ENCODE peak calls at places on chromosome 7, in four cellular contexts. O is heart left ventricle, P is left ventricle myocardium superior, M is A549. W is an unnamed sample.

GRCh38 chr7:36291387-36292316 is 98.0 kb upstream of the ANLN start:
- DNase-seq in O (peak), M (peak), P (peak), W (peak)

GRCh38 chr7:123191132-123191531 is 8.6 kb downstream of the SLC13A1 start:
- DNase-seq in M (peak), P (no peak), O (no peak), W (no peak)

GRCh38 chr7:2920956-2921708 is 77.0 kb upstream of the GNA12 start:
- DNase-seq in O (no peak), M (no peak), P (no peak), W (no peak)

GRCh38 chr7:135981958-135982646 is 4.9 kb upstream of the MTPN start:
- DNase-seq in O (no peak), M (no peak), P (no peak), W (peak)

GRCh38 chr7:47529405-47529804 is 52.5 kb downstream of the TNS3 start:
- DNase-seq in O (no peak), P (no peak), M (no peak), W (no peak)

GRCh38 chr7:141220263-141220662 is 146.4 kb downstream of the TMEM178B start:
- DNase-seq in M (peak), P (no peak), O (no peak), W (no peak)

GRCh38 chr7:98281757-98282652 is 519 bp downstream of the BRI3 start:
- DNase-seq in O (peak), P (no peak), M (no peak), W (no peak)

GRCh38 chr7:127652333-127653248 is 597 bp downstream of the SND1 start:
- DNase-seq in O (no peak), P (no peak), M (peak), W (no peak)

GRCh38 chr7:47254081-47255006 is 327.6 kb downstream of the TNS3 start:
- DNase-seq in P (peak), O (peak), M (peak), W (peak)

GRCh38 chr7:92621026-92621540 is 30.9 kb upstream of the FAM133B start:
- DNase-seq in O (peak), P (no peak), M (peak), W (no peak)

GRCh38 chr7:101678713-101679112 is 49.6 kb upstream of the MYL10 start:
- DNase-seq in P (peak), M (no peak), O (no peak), W (no peak)

GRCh38 chr7:155963356-155963755 is 151.1 kb upstream of the SHH start:
- DNase-seq in M (no peak), O (no peak), P (no peak), W (peak)

GRCh38 chr7:113209449-113210203 is 91.3 kb upstream of the SMIM30 start:
- DNase-seq in P (no peak), O (no peak), M (no peak), W (no peak)

GRCh38 chr7:111752022-111752582 is 189.8 kb upstream of the IMMP2L start:
- DNase-seq in M (peak), P (peak), O (peak), W (peak)

GRCh38 chr7:132072873-132073272 is 503.4 kb downstream of the PLXNA4 start:
- DNase-seq in O (no peak), M (no peak), P (no peak), W (no peak)

W was measured in Peyer's patch.